ENCODE peak calls at places on chromosomes 1 and 21, in five cellular contexts. C, F, L, R and S are unnamed samples.
A peak's percentile ranks its signal among the peaks of the same experiment; 100 is the strongest.

GRCh38 chr1:94522304-94522703 is 19.3 kb downstream of the F3 start:
- DNase-seq in C (no peak), F (peak; percentile 46), L (peak; percentile 78), R (no peak), S (no peak)

GRCh38 chr1:19220080-19220846 is 10.2 kb upstream of the UBR4 start:
- DNase-seq in C (no peak), F (no peak), L (no peak), R (no peak), S (no peak)

GRCh38 chr21:33514234-33514633 is 22.7 kb upstream of the DNAJC28 start:
- DNase-seq in C (no peak), F (no peak), L (no peak), R (no peak), S (no peak)

GRCh38 chr1:64363116-64363515 is 106.8 kb upstream of the CACHD1 start:
- DNase-seq in C (no peak), F (no peak), L (no peak), R (no peak), S (no peak)

GRCh38 chr1:42963378-42964005 is 4.8 kb upstream of the SLC2A1 start:
- DNase-seq in C (no peak), F (no peak), L (no peak), R (no peak), S (no peak)

GRCh38 chr1:42348498-42348897 is 13.5 kb upstream of the FOXJ3 start:
- DNase-seq in C (no peak), F (no peak), L (peak; percentile 53), R (no peak), S (no peak)

GRCh38 chr1:228282329-228283042 is 74.6 kb downstream of the OBSCN start:
- DNase-seq in C (no peak), F (no peak), L (no peak), R (no peak), S (no peak)

GRCh38 chr21:36606292-36606982 is 92.5 kb upstream of the SIM2 start:
- DNase-seq in C (no peak), F (no peak), L (no peak), R (no peak), S (no peak)

GRCh38 chr1:85303440-85304162 is 27.2 kb upstream of the BCL10 start:
- DNase-seq in C (no peak), F (no peak), L (no peak), R (no peak), S (no peak)

GRCh38 chr21:33406493-33406892 is 3.3 kb downstream of the IFNGR2 start:
- DNase-seq in C (no peak), F (no peak), L (no peak), R (no peak), S (no peak)

GRCh38 chr1:95034506-95034905 is 38.2 kb downstream of the ALG14 start:
- DNase-seq in C (no peak), F (no peak), L (no peak), R (no peak), S (no peak)

GRCh38 chr1:65514083-65514482 is 93.6 kb downstream of the LEPR start:
- DNase-seq in C (no peak), F (no peak), L (no peak), R (no peak), S (no peak)

GRCh38 chr1:200901796-200902444 is 7.2 kb downstream of the INAVA start:
- DNase-seq in C (no peak), F (no peak), L (no peak), R (no peak), S (no peak)

GRCh38 chr1:38221006-38221649 is 174.5 kb upstream of the POU3F1 start:
- DNase-seq in C (no peak), F (no peak), L (no peak), R (no peak), S (no peak)

GRCh38 chr1:228555074-228555989 is 68.2 kb downstream of the RNF187 start:
- DNase-seq in C (no peak), F (no peak), L (peak; percentile 16), R (peak; percentile 42), S (peak; percentile 58)

GRCh38 chr1:66337249-66337648 is 196.7 kb upstream of the SGIP1 start:
- DNase-seq in C (no peak), F (no peak), L (no peak), R (no peak), S (no peak)

GRCh38 chr1:102853701-102854187 is 254.6 kb downstream of the COL11A1 start:
- DNase-seq in C (no peak), F (no peak), L (no peak), R (no peak), S (no peak)

GRCh38 chr1:107963009-107963408 is 2.0 kb downstream of the VAV3 start:
- DNase-seq in C (no peak), F (no peak), L (no peak), R (no peak), S (no peak)

GRCh38 chr1:245404527-245404926 is 249.7 kb downstream of the KIF26B start:
- DNase-seq in C (no peak), F (no peak), L (no peak), R (no peak), S (no peak)

GRCh38 chr21:46550511-46550941 is 54.4 kb downstream of the S100B start:
- DNase-seq in C (no peak), F (no peak), L (no peak), R (peak; percentile 68), S (peak; percentile 76)

GRCh38 chr1:10598088-10598712 is 123.5 kb downstream of the PEX14 start:
- DNase-seq in C (no peak), F (no peak), L (peak; percentile 27), R (no peak), S (no peak)

GRCh38 chr1:204621391-204621790 is 64.1 kb downstream of the LRRN2 start:
- DNase-seq in C (no peak), F (no peak), L (no peak), R (no peak), S (no peak)

GRCh38 chr21:27246741-27247140 is 279.9 kb upstream of the ADAMTS5 start:
- DNase-seq in C (no peak), F (no peak), L (no peak), R (no peak), S (no peak)

GRCh38 chr1:151003175-151003574 is 3.5 kb downstream of the MINDY1 start:
- DNase-seq in C (no peak), F (no peak), L (no peak), R (no peak), S (peak; percentile 44)

GRCh38 chr1:185864889-185865288 is 130.7 kb downstream of the HMCN1 start:
- DNase-seq in C (no peak), F (no peak), L (no peak), R (no peak), S (no peak)

GRCh38 chr1:113683384-113684152 is 75.7 kb downstream of the PHTF1 start:
- DNase-seq in C (no peak), F (no peak), L (no peak), R (no peak), S (no peak)

GRCh38 chr1:72009756-72010441 is 272.4 kb downstream of the NEGR1 start:
- DNase-seq in C (no peak), F (no peak), L (no peak), R (no peak), S (no peak)

GRCh38 chr1:66476774-66477173 is 57.2 kb upstream of the SGIP1 start:
- DNase-seq in C (no peak), F (no peak), L (no peak), R (no peak), S (no peak)

GRCh38 chr1:179300112-179300511 is 6.5 kb downstream of the SOAT1 start:
- DNase-seq in C (no peak), F (no peak), L (no peak), R (no peak), S (no peak)

GRCh38 chr1:168360151-168360550 is 79.5 kb downstream of the TBX19 start:
- DNase-seq in C (no peak), F (no peak), L (no peak), R (no peak), S (no peak)

GRCh38 chr1:116334015-116334547 is 39.0 kb upstream of the ATP1A1 start:
- DNase-seq in C (no peak), F (no peak), L (no peak), R (no peak), S (no peak)